ENCODE peak calls at places on chromosomes 3 and 15, in six cellular contexts. D is Right ventricle myocardium superior, S is NCI-H1417, W is AG09319, A is RWPE1, T is T follicular helper cell. P is an unnamed sample.

GRCh38 chr3:174931473-174931872 is 72.3 kb downstream of the NAALADL2 start:
- DNase-seq in T (no peak), S (no peak), W (no peak), A (no peak), D (no peak), P (no peak)

GRCh38 chr3:14273886-14274517 is 95.4 kb downstream of the LSM3 start:
- DNase-seq in T (no peak), W (no peak), A (no peak), D (no peak), S (no peak), P (peak)

GRCh38 chr15:56653082-56653481 is 80.2 kb downstream of the ZNF280D start:
- DNase-seq in A (no peak), W (no peak), T (no peak), D (no peak), S (no peak), P (no peak)

GRCh38 chr3:161915283-161915682 is 418.7 kb downstream of the OTOL1 start:
- DNase-seq in D (no peak), T (no peak), W (no peak), S (no peak), A (no peak), P (no peak)

GRCh38 chr3:73669268-73669667 is 44.5 kb upstream of the PDZRN3 start:
- DNase-seq in D (no peak), A (no peak), W (no peak), S (no peak), T (no peak), P (no peak)

GRCh38 chr15:81182746-81183402 is 13.8 kb upstream of the IL16 start:
- DNase-seq in D (no peak), S (no peak), A (no peak), T (no peak), W (no peak), P (no peak)

GRCh38 chr3:119359476-119359998 is 65.4 kb downstream of the ARHGAP31 start:
- DNase-seq in D (no peak), T (no peak), A (no peak), S (no peak), W (no peak), P (no peak)

GRCh38 chr3:190265795-190266194 is 56.5 kb downstream of the CLDN1 start:
- DNase-seq in T (no peak), W (no peak), A (peak), S (no peak), D (no peak), P (peak)

P was measured in bronchial epithelial cell.